ENCODE peak calls at places on chromosomes 4 and X, in four cellular contexts. H is stimulated activated CD8-positive, alpha-beta memory T cell treated with anti-CD3 and anti-CD28 coated beads, Interleukin-12 subunit alpha, Interleukin-12 subunit beta, amount 100 ng/mL, for 4 hours; A is AG08395; E is mammary epithelial cell. X is an unnamed sample.

GRCh38 chrX:123217077-123217476 is 33.0 kb downstream of the GRIA3 start:
- DNase-seq in A (peak), H (no peak), E (no peak), X (peak)

GRCh38 chr4:2412534-2412884 is 5.9 kb downstream of the ZFYVE28 start:
- DNase-seq in A (no peak), H (no peak), E (no peak), X (no peak)

GRCh38 chr4:13912966-13913365 is 285.4 kb upstream of the BOD1L1 start:
- DNase-seq in A (no peak), H (no peak), E (no peak), X (no peak)

GRCh38 chrX:115491766-115492165 is 69.2 kb upstream of the PLS3 start:
- DNase-seq in E (no peak), H (no peak), A (no peak), X (no peak)

GRCh38 chr4:110671679-110672078 is 48.8 kb upstream of the PITX2 start:
- DNase-seq in E (no peak), H (no peak), A (no peak), X (no peak)

GRCh38 chr4:134215636-134216340 is 14.2 kb upstream of the PABPC4L start:
- DNase-seq in H (no peak), A (no peak), E (no peak), X (no peak)

GRCh38 chr4:159150380-159150779 is 47.5 kb downstream of the RAPGEF2 start:
- DNase-seq in A (no peak), E (no peak), H (no peak), X (no peak)

GRCh38 chr4:158858410-158859189 is 89.8 kb downstream of the FNIP2 start:
- DNase-seq in E (peak), A (peak), H (no peak), X (peak)

GRCh38 chrX:19799319-19800182 is 87.8 kb downstream of the SH3KBP1 start:
- DNase-seq in A (peak), E (no peak), H (no peak), X (no peak)

X was measured in HT1080.